ENCODE peak calls at places on chromosomes 4 and X, in ten cellular contexts. One of them, this sample, is unnamed. For H3K27me3, the result is how much of the 10 kb centered on the place peaks cover.

GRCh38 chrX:69088171-69088938 is 76.9 kb downstream of the PJA1 start:
- DNase-seq in tibial nerve: no peak
- DNase-seq in uterus: no peak
- DNase-seq in spleen: no peak
- DNase-seq in prostate gland: no peak
- DNase-seq in IMR-90: peak
- DNase-seq in transverse colon: no peak
- DNase-seq in sigmoid colon: no peak
- DNase-seq in esophagus muscularis mucosa: no peak
- DNase-seq in breast epithelium: no peak
- DNase-seq in this sample: no peak

GRCh38 chr4:15926486-15926885 is 12.1 kb downstream of the FGFBP1 start:
- DNase-seq in tibial nerve: no peak
- DNase-seq in uterus: no peak
- DNase-seq in spleen: no peak
- DNase-seq in prostate gland: no peak
- DNase-seq in IMR-90: peak
- DNase-seq in transverse colon: no peak
- DNase-seq in sigmoid colon: no peak
- DNase-seq in esophagus muscularis mucosa: no peak
- DNase-seq in breast epithelium: no peak
- DNase-seq in this sample: no peak

GRCh38 chr4:71186566-71187398 is 152.0 kb upstream of the SLC4A4 start:
- DNase-seq in tibial nerve: peak
- DNase-seq in uterus: no peak
- DNase-seq in spleen: peak
- DNase-seq in prostate gland: peak
- DNase-seq in IMR-90: peak
- DNase-seq in transverse colon: peak
- DNase-seq in sigmoid colon: peak
- DNase-seq in esophagus muscularis mucosa: no peak
- DNase-seq in breast epithelium: no peak
- DNase-seq in this sample: peak

GRCh38 chr4:62018537-62018936 is 818.4 kb downstream of the ADGRL3 start:
- DNase-seq in tibial nerve: no peak
- DNase-seq in uterus: no peak
- DNase-seq in spleen: no peak
- DNase-seq in prostate gland: no peak
- DNase-seq in IMR-90: no peak
- DNase-seq in transverse colon: no peak
- DNase-seq in sigmoid colon: no peak
- DNase-seq in esophagus muscularis mucosa: no peak
- DNase-seq in breast epithelium: no peak
- DNase-seq in this sample: no peak

GRCh38 chr4:143289370-143289769 is 47.3 kb upstream of the GAB1 start:
- DNase-seq in tibial nerve: no peak
- DNase-seq in uterus: no peak
- DNase-seq in spleen: no peak
- DNase-seq in prostate gland: no peak
- DNase-seq in IMR-90: no peak
- DNase-seq in transverse colon: no peak
- DNase-seq in sigmoid colon: no peak
- DNase-seq in esophagus muscularis mucosa: no peak
- DNase-seq in breast epithelium: no peak
- DNase-seq in this sample: no peak

GRCh38 chr4:13654158-13654797 is 26.8 kb upstream of the BOD1L1 start:
- DNase-seq in tibial nerve: peak
- DNase-seq in uterus: peak
- DNase-seq in spleen: peak
- DNase-seq in prostate gland: peak
- DNase-seq in IMR-90: peak
- DNase-seq in transverse colon: peak
- DNase-seq in sigmoid colon: peak
- DNase-seq in esophagus muscularis mucosa: peak
- DNase-seq in breast epithelium: peak
- DNase-seq in this sample: peak

GRCh38 chrX:23118890-23119527 is 119.2 kb downstream of the DDX53 start:
- DNase-seq in tibial nerve: no peak
- DNase-seq in uterus: no peak
- DNase-seq in spleen: no peak
- DNase-seq in prostate gland: no peak
- DNase-seq in IMR-90: no peak
- DNase-seq in transverse colon: no peak
- DNase-seq in sigmoid colon: no peak
- DNase-seq in esophagus muscularis mucosa: no peak
- DNase-seq in breast epithelium: no peak
- DNase-seq in this sample: no peak

GRCh38 chr4:53355919-53356521 is 9.8 kb downstream of the SCFD2 start:
- DNase-seq in tibial nerve: no peak
- DNase-seq in uterus: no peak
- DNase-seq in spleen: no peak
- DNase-seq in prostate gland: no peak
- DNase-seq in IMR-90: no peak
- DNase-seq in transverse colon: no peak
- DNase-seq in sigmoid colon: no peak
- DNase-seq in esophagus muscularis mucosa: no peak
- DNase-seq in breast epithelium: no peak
- DNase-seq in this sample: no peak

GRCh38 chr4:825969-826330 is at the start of gene CPLX1:
- DNase-seq in tibial nerve: no peak
- DNase-seq in uterus: no peak
- DNase-seq in spleen: no peak
- DNase-seq in prostate gland: no peak
- DNase-seq in IMR-90: no peak
- DNase-seq in transverse colon: peak
- DNase-seq in sigmoid colon: no peak
- DNase-seq in esophagus muscularis mucosa: no peak
- DNase-seq in breast epithelium: no peak
- DNase-seq in this sample: peak

GRCh38 chr4:7941111-7942018 is 1.7 kb upstream of the AFAP1 start:
- DNase-seq in tibial nerve: no peak
- DNase-seq in uterus: no peak
- DNase-seq in spleen: no peak
- DNase-seq in prostate gland: peak
- DNase-seq in IMR-90: no peak
- DNase-seq in transverse colon: no peak
- DNase-seq in sigmoid colon: peak
- DNase-seq in esophagus muscularis mucosa: no peak
- DNase-seq in breast epithelium: no peak
- DNase-seq in this sample: no peak

GRCh38 chr4:86595426-86595805 is 1.3 kb downstream of the PTPN13 start:
- DNase-seq in tibial nerve: no peak
- DNase-seq in uterus: peak
- DNase-seq in spleen: no peak
- DNase-seq in prostate gland: peak
- DNase-seq in IMR-90: peak
- DNase-seq in transverse colon: no peak
- DNase-seq in sigmoid colon: no peak
- DNase-seq in esophagus muscularis mucosa: no peak
- DNase-seq in breast epithelium: no peak
- DNase-seq in this sample: no peak

GRCh38 chrX:2317527-2318055 is 183.2 kb downstream of the DHRSX start:
- DNase-seq in tibial nerve: no peak
- DNase-seq in uterus: no peak
- DNase-seq in spleen: no peak
- DNase-seq in prostate gland: no peak
- DNase-seq in IMR-90: no peak
- DNase-seq in transverse colon: no peak
- DNase-seq in sigmoid colon: no peak
- DNase-seq in esophagus muscularis mucosa: no peak
- DNase-seq in breast epithelium: no peak
- DNase-seq in this sample: no peak

GRCh38 chrX:140715787-140716186 is 6.2 kb downstream of the LINC00632 start:
- DNase-seq in tibial nerve: no peak
- DNase-seq in uterus: no peak
- DNase-seq in spleen: no peak
- DNase-seq in prostate gland: no peak
- DNase-seq in IMR-90: peak
- DNase-seq in transverse colon: no peak
- DNase-seq in sigmoid colon: no peak
- DNase-seq in esophagus muscularis mucosa: no peak
- DNase-seq in breast epithelium: no peak
- DNase-seq in this sample: no peak

GRCh38 chr4:121680571-121680970 is 16.2 kb downstream of the ANXA5 start:
- DNase-seq in tibial nerve: no peak
- DNase-seq in uterus: no peak
- DNase-seq in spleen: no peak
- DNase-seq in prostate gland: no peak
- DNase-seq in IMR-90: no peak
- DNase-seq in transverse colon: no peak
- DNase-seq in sigmoid colon: no peak
- DNase-seq in esophagus muscularis mucosa: no peak
- DNase-seq in breast epithelium: no peak
- DNase-seq in this sample: no peak

GRCh38 chr4:169024762-169025161 is 14.7 kb upstream of the CBR4 start:
- DNase-seq in tibial nerve: no peak
- DNase-seq in uterus: no peak
- DNase-seq in spleen: no peak
- DNase-seq in prostate gland: peak
- DNase-seq in IMR-90: peak
- DNase-seq in transverse colon: no peak
- DNase-seq in sigmoid colon: no peak
- DNase-seq in esophagus muscularis mucosa: no peak
- DNase-seq in breast epithelium: no peak
- DNase-seq in this sample: no peak

GRCh38 chr4:164509951-164510350 is 244.0 kb upstream of the SMIM31 start:
- DNase-seq in tibial nerve: no peak
- DNase-seq in uterus: no peak
- DNase-seq in spleen: no peak
- DNase-seq in prostate gland: no peak
- DNase-seq in IMR-90: no peak
- DNase-seq in transverse colon: no peak
- DNase-seq in sigmoid colon: no peak
- DNase-seq in esophagus muscularis mucosa: no peak
- DNase-seq in breast epithelium: no peak
- DNase-seq in this sample: no peak

GRCh38 chr4:8846864-8847263 is 24.8 kb downstream of the HMX1 start:
- DNase-seq in tibial nerve: peak
- DNase-seq in uterus: no peak
- DNase-seq in spleen: peak
- DNase-seq in prostate gland: no peak
- DNase-seq in IMR-90: no peak
- DNase-seq in transverse colon: no peak
- DNase-seq in sigmoid colon: peak
- DNase-seq in esophagus muscularis mucosa: no peak
- DNase-seq in breast epithelium: no peak
- DNase-seq in this sample: peak

DNA sequence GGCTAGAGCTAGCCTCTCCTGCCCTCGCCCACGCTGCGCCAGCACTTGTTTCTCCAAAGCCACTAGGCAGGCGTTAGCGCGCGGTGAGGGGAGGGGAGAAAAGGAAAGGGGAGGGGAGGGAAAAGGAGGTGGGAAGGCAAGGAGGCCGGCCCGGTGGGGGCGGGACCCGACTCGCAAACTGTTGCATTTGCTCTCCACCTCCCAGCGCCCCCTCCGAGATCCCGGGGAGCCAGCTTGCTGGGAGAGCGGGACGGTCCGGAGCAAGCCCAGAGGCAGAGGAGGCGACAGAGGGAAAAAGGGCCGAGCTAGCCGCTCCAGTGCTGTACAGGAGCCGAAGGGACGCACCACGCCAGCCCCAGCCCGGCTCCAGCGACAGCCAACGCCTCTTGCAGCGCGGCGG is at the start of gene AR:
- DNase-seq in tibial nerve: peak
- DNase-seq in uterus: peak
- DNase-seq in spleen: peak
- DNase-seq in prostate gland: peak
- DNase-seq in IMR-90: peak
- DNase-seq in transverse colon: peak
- DNase-seq in sigmoid colon: peak
- DNase-seq in esophagus muscularis mucosa: no peak
- DNase-seq in breast epithelium: peak
- DNase-seq in this sample: peak
- TF ChIP-seq POLR2A in tibial nerve: peak
- TF ChIP-seq POLR2A in uterus: peak
- TF ChIP-seq POLR2A in spleen: no peak
- TF ChIP-seq POLR2A in prostate gland: peak
- TF ChIP-seq POLR2A in IMR-90: no peak
- TF ChIP-seq POLR2A in transverse colon: no peak
- TF ChIP-seq POLR2A in sigmoid colon: no peak
- TF ChIP-seq POLR2A in esophagus muscularis mucosa: no peak
- TF ChIP-seq POLR2A in breast epithelium: no peak
- TF ChIP-seq POLR2A in this sample: no peak

GRCh38 chrX:54715621-54716020 is 82.4 kb downstream of the ITIH6 start:
- DNase-seq in tibial nerve: no peak
- DNase-seq in uterus: no peak
- DNase-seq in spleen: no peak
- DNase-seq in prostate gland: no peak
- DNase-seq in IMR-90: no peak
- DNase-seq in transverse colon: no peak
- DNase-seq in sigmoid colon: no peak
- DNase-seq in esophagus muscularis mucosa: no peak
- DNase-seq in breast epithelium: no peak
- DNase-seq in this sample: no peak
- H3K27me3 ChIP-seq in tibial nerve: under half
- H3K27me3 ChIP-seq in uterus: under half
- H3K27me3 ChIP-seq in spleen: under half
- H3K27me3 ChIP-seq in prostate gland: under half
- H3K27me3 ChIP-seq in IMR-90: under half
- H3K27me3 ChIP-seq in transverse colon: under half
- H3K27me3 ChIP-seq in sigmoid colon: under half
- H3K27me3 ChIP-seq in esophagus muscularis mucosa: under half
- H3K27me3 ChIP-seq in breast epithelium: under half
- H3K27me3 ChIP-seq in this sample: under half

GRCh38 chr4:105473340-105474109 is at the start of gene PPA2:
- DNase-seq in tibial nerve: peak
- DNase-seq in uterus: peak
- DNase-seq in spleen: peak
- DNase-seq in prostate gland: peak
- DNase-seq in IMR-90: peak
- DNase-seq in transverse colon: peak
- DNase-seq in sigmoid colon: peak
- DNase-seq in esophagus muscularis mucosa: peak
- DNase-seq in breast epithelium: peak
- DNase-seq in this sample: peak
- TF ChIP-seq POLR2A in tibial nerve: peak
- TF ChIP-seq POLR2A in uterus: peak
- TF ChIP-seq POLR2A in spleen: peak
- TF ChIP-seq POLR2A in prostate gland: peak
- TF ChIP-seq POLR2A in IMR-90: peak
- TF ChIP-seq POLR2A in transverse colon: peak
- TF ChIP-seq POLR2A in sigmoid colon: peak
- TF ChIP-seq POLR2A in esophagus muscularis mucosa: peak
- TF ChIP-seq POLR2A in breast epithelium: peak
- TF ChIP-seq POLR2A in this sample: peak

GRCh38 chr4:94758700-94759399 is 1.1 kb downstream of the BMPR1B start:
- DNase-seq in tibial nerve: no peak
- DNase-seq in uterus: no peak
- DNase-seq in spleen: no peak
- DNase-seq in prostate gland: peak
- DNase-seq in IMR-90: no peak
- DNase-seq in transverse colon: no peak
- DNase-seq in sigmoid colon: no peak
- DNase-seq in esophagus muscularis mucosa: no peak
- DNase-seq in breast epithelium: no peak
- DNase-seq in this sample: peak
- H3K27me3 ChIP-seq in tibial nerve: under half
- H3K27me3 ChIP-seq in uterus: under half
- H3K27me3 ChIP-seq in spleen: half or more
- H3K27me3 ChIP-seq in prostate gland: under half
- H3K27me3 ChIP-seq in IMR-90: under half
- H3K27me3 ChIP-seq in transverse colon: half or more
- H3K27me3 ChIP-seq in sigmoid colon: under half
- H3K27me3 ChIP-seq in esophagus muscularis mucosa: under half
- H3K27me3 ChIP-seq in breast epithelium: under half
- H3K27me3 ChIP-seq in this sample: under half

This sample was measured in body of pancreas.